ENCODE peak calls at places on chromosomes 12 and 14, in seven cellular contexts. X is stimulated activated CD8-positive, alpha-beta memory T cell treated with anti-CD3 and anti-CD28 coated beads, Interleukin-4, amount 100 ng/mL, for 1 hour; M is NCI-H1092; D is glutamatergic neuron; U is activated CD4-positive, alpha-beta T cell treated with anti-CD3 and anti-CD28 coated beads for 24 hours; Z is AG09319; K is lower leg skin. B is an unnamed sample.

GRCh38 chr14:59330455-59330854 is 134.7 kb downstream of the GPR135 start:
- DNase-seq in X (no peak), M (no peak), D (no peak), U (no peak), Z (no peak), K (no peak), B (no peak)

GRCh38 chr14:45811155-45811554 is 558.2 kb upstream of the MIS18BP1 start:
- DNase-seq in X (no peak), M (no peak), D (peak), U (no peak), Z (no peak), K (no peak), B (no peak)

GRCh38 chr14:64193821-64194220 is 100.3 kb downstream of the ESR2 start:
- DNase-seq in X (no peak), M (no peak), D (no peak), U (no peak), Z (no peak), K (no peak), B (no peak)

GRCh38 chr12:111643428-111643826 is 42.3 kb downstream of the BRAP start:
- DNase-seq in X (no peak), M (no peak), D (no peak), U (no peak), Z (no peak), K (no peak), B (peak)

GRCh38 chr14:53956427-53957201 is at the start of gene BMP4:
- DNase-seq in X (no peak), M (no peak), D (peak), U (no peak), Z (no peak), K (peak), B (peak)

GRCh38 chr14:56129941-56130340 is 11.7 kb downstream of the PELI2 start:
- DNase-seq in X (no peak), M (no peak), D (no peak), U (no peak), Z (no peak), K (no peak), B (peak)

GRCh38 chr12:10636611-10637010 is 23.2 kb upstream of the MAGOHB start:
- DNase-seq in X (no peak), M (no peak), D (no peak), U (no peak), Z (no peak), K (no peak), B (no peak)

GRCh38 chr12:124824195-124824594 is 39.5 kb downstream of the SCARB1 start:
- DNase-seq in X (no peak), M (no peak), D (no peak), U (no peak), Z (no peak), K (no peak), B (no peak)

GRCh38 chr14:65750906-65751305 is 338.4 kb downstream of the FUT8 start:
- DNase-seq in X (no peak), M (peak), D (no peak), U (no peak), Z (no peak), K (no peak), B (no peak)

GRCh38 chr14:64800000-64800399 is 79.7 kb downstream of the SPTB start:
- DNase-seq in X (no peak), M (no peak), D (no peak), U (no peak), Z (no peak), K (no peak), B (peak)

GRCh38 chr14:42214981-42215491 is 608.4 kb downstream of the LRFN5 start:
- DNase-seq in X (no peak), M (no peak), D (no peak), U (no peak), Z (peak), K (peak), B (peak)

GRCh38 chr12:53060721-53061276 is 10.9 kb downstream of the TNS2 start:
- DNase-seq in X (no peak), M (peak), D (no peak), U (no peak), Z (no peak), K (peak), B (peak)

GRCh38 chr12:90062799-90063198 is 354.2 kb upstream of the ATP2B1 start:
- DNase-seq in X (no peak), M (no peak), D (no peak), U (no peak), Z (no peak), K (no peak), B (no peak)

GRCh38 chr14:38363217-38363616 is 107.3 kb upstream of the CLEC14A start:
- DNase-seq in X (no peak), M (no peak), D (no peak), U (no peak), Z (no peak), K (no peak), B (no peak)

GRCh38 chr12:30450872-30451271 is 244.8 kb downstream of the IPO8 start:
- DNase-seq in X (no peak), M (no peak), D (no peak), U (no peak), Z (no peak), K (no peak), B (peak)

GRCh38 chr12:79294590-79294989 is 396.2 kb downstream of the PAWR start:
- DNase-seq in X (no peak), M (no peak), D (no peak), U (no peak), Z (no peak), K (no peak), B (no peak)

GRCh38 chr12:39764944-39765560 is 145.4 kb upstream of the ABCD2 start:
- DNase-seq in X (no peak), M (no peak), D (no peak), U (no peak), Z (peak), K (no peak), B (peak)

GRCh38 chr12:6373022-6373787 is 2.2 kb downstream of the SCNN1A start:
- DNase-seq in X (no peak), M (no peak), D (no peak), U (no peak), Z (no peak), K (no peak), B (no peak)

GRCh38 chr12:21614510-21614909 is 9.9 kb upstream of the GYS2 start:
- DNase-seq in X (no peak), M (no peak), D (no peak), U (no peak), Z (no peak), K (no peak), B (no peak)

GRCh38 chr14:34222867-34223266 is 239.2 kb downstream of the SPTSSA start:
- DNase-seq in X (no peak), M (no peak), D (no peak), U (no peak), Z (no peak), K (no peak), B (no peak)

GRCh38 chr12:12645485-12645884 is 33.8 kb downstream of the CREBL2 start:
- DNase-seq in X (no peak), M (no peak), D (no peak), U (no peak), Z (no peak), K (no peak), B (peak)

GRCh38 chr12:106642991-106643390 is 60.2 kb downstream of the RFX4 start:
- DNase-seq in X (no peak), M (no peak), D (no peak), U (no peak), Z (no peak), K (no peak), B (no peak)

GRCh38 chr12:46292754-46293402 is 24.0 kb upstream of the SLC38A1 start:
- DNase-seq in X (no peak), M (no peak), D (no peak), U (no peak), Z (no peak), K (no peak), B (no peak)

GRCh38 chr12:25518512-25518911 is 34.6 kb downstream of the LMNTD1 start:
- DNase-seq in X (no peak), M (no peak), D (no peak), U (no peak), Z (no peak), K (no peak), B (no peak)

GRCh38 chr12:114812858-114813761 is 129.1 kb upstream of the TBX3 start:
- DNase-seq in X (no peak), M (no peak), D (no peak), U (no peak), Z (peak), K (no peak), B (no peak)